ENCODE peak calls at places on chromosomes 11 and 22, in five cellular contexts. X is sigmoid colon, M is prostate gland, D is suprapubic skin, K is transverse colon. G is an unnamed sample.

GRCh38 chr22:25360411-25360810 is 141.0 kb downstream of the CRYBB2 start:
- DNase-seq in X (peak), M (no peak), D (peak), K (no peak), G (no peak)

GRCh38 chr11:41283196-41283930 is 176.1 kb downstream of the LRRC4C start:
- DNase-seq in X (no peak), M (no peak), D (no peak), K (no peak), G (no peak)

GRCh38 chr11:88469828-88470227 is 132.3 kb upstream of the CTSC start:
- DNase-seq in X (no peak), M (no peak), D (no peak), K (no peak), G (no peak)

GRCh38 chr22:18970180-18970947 is 34.3 kb upstream of the PRODH start:
- DNase-seq in X (no peak), M (no peak), D (no peak), K (no peak), G (no peak)

GRCh38 chr22:34135749-34136148 is 215.5 kb upstream of the LARGE1 start:
- DNase-seq in X (no peak), M (no peak), D (no peak), K (no peak), G (no peak)

GRCh38 chr11:115765803-115766239 is 261.6 kb upstream of the CADM1 start:
- DNase-seq in X (no peak), M (no peak), D (no peak), K (no peak), G (no peak)

GRCh38 chr11:47852053-47852452 is 3.9 kb upstream of the NUP160 start:
- DNase-seq in X (no peak), M (no peak), D (no peak), K (no peak), G (no peak)

GRCh38 chr22:26457661-26458272 is 25.8 kb downstream of the HPS4 start:
- DNase-seq in X (no peak), M (no peak), D (no peak), K (no peak), G (no peak)

GRCh38 chr22:30731658-30732057 is 37.0 kb downstream of the OSBP2 start:
- DNase-seq in X (no peak), M (no peak), D (peak), K (no peak), G (no peak)

GRCh38 chr11:20125927-20126326 is 34.3 kb downstream of the DBX1 start:
- DNase-seq in X (no peak), M (no peak), D (no peak), K (no peak), G (no peak)

GRCh38 chr11:109326781-109327180 is 95.2 kb upstream of the C11orf87 start:
- DNase-seq in X (no peak), M (no peak), D (no peak), K (no peak), G (no peak)

GRCh38 chr11:125241104-125241503 is 76.6 kb downstream of the PKNOX2 start:
- DNase-seq in X (no peak), M (no peak), D (no peak), K (no peak), G (no peak)

GRCh38 chr11:69123593-69124545 is 31.9 kb upstream of the SMIM38 start:
- DNase-seq in X (no peak), M (no peak), D (peak), K (no peak), G (no peak)

GRCh38 chr11:61187505-61188130 is 15.7 kb upstream of the PGA3 start:
- DNase-seq in X (peak), M (peak), D (peak), K (peak), G (no peak)

GRCh38 chr11:66967670-66968425 is 7.3 kb upstream of the C11orf86 start:
- DNase-seq in X (no peak), M (no peak), D (no peak), K (no peak), G (no peak)

GRCh38 chr11:62881579-62882427 is 1.1 kb downstream of the SLC3A2 start:
- DNase-seq in X (peak), M (peak), D (peak), K (peak), G (peak)

GRCh38 chr11:33724644-33725035 is 11.6 kb downstream of the CD59 start:
- DNase-seq in X (peak), M (no peak), D (peak), K (no peak), G (peak)

GRCh38 chr22:22890085-22890484 is 2.5 kb downstream of the IGLL5 start:
- DNase-seq in X (no peak), M (no peak), D (no peak), K (no peak), G (no peak)
- H3K4me3 ChIP-seq in X (no peak), M (no peak), D (no peak), K (no peak), G (no peak)

GRCh38 chr22:37896181-37896592 is 9.9 kb upstream of the MICALL1 start:
- DNase-seq in X (no peak), M (peak), D (no peak), K (peak), G (peak)

GRCh38 chr22:37896939-37897338 is 9.2 kb upstream of the MICALL1 start:
- DNase-seq in X (no peak), M (no peak), D (no peak), K (no peak), G (no peak)

GRCh38 chr22:37893583-37893983 is 12.5 kb upstream of the MICALL1 start:
- DNase-seq in X (no peak), M (no peak), D (no peak), K (no peak), G (no peak)

GRCh38 chr22:37892566-37893338 is 13.3 kb upstream of the MICALL1 start:
- DNase-seq in X (peak), M (no peak), D (no peak), K (no peak), G (no peak)

GRCh38 chr22:37894939-37895670 is 11.0 kb upstream of the MICALL1 start:
- DNase-seq in X (no peak), M (peak), D (no peak), K (no peak), G (peak)
- TF ChIP-seq POLR2AphosphoS5 in X (no peak), M (peak), D (no peak), K (no peak), G (peak)

GRCh38 chr22:38868886-38869381 is 3.1 kb downstream of the CBX6 start:
- DNase-seq in X (peak), M (peak), D (peak), K (peak), G (peak)

GRCh38 chr22:38867496-38868285 is 4.3 kb downstream of the CBX6 start:
- DNase-seq in X (peak), M (no peak), D (peak), K (no peak), G (no peak)

GRCh38 chr22:38867124-38867455 is 4.9 kb downstream of the CBX6 start:
- DNase-seq in X (no peak), M (no peak), D (no peak), K (no peak), G (no peak)

GRCh38 chr22:38869663-38870062 is 2.4 kb downstream of the CBX6 start:
- DNase-seq in X (peak), M (no peak), D (peak), K (no peak), G (no peak)

GRCh38 chr22:38868286-38868721 is 3.7 kb downstream of the CBX6 start:
- DNase-seq in X (peak), M (no peak), D (peak), K (no peak), G (no peak)
- TF ChIP-seq POLR2A in X (no peak), M (no peak), D (no peak), K (no peak), G (no peak)

DNA sequence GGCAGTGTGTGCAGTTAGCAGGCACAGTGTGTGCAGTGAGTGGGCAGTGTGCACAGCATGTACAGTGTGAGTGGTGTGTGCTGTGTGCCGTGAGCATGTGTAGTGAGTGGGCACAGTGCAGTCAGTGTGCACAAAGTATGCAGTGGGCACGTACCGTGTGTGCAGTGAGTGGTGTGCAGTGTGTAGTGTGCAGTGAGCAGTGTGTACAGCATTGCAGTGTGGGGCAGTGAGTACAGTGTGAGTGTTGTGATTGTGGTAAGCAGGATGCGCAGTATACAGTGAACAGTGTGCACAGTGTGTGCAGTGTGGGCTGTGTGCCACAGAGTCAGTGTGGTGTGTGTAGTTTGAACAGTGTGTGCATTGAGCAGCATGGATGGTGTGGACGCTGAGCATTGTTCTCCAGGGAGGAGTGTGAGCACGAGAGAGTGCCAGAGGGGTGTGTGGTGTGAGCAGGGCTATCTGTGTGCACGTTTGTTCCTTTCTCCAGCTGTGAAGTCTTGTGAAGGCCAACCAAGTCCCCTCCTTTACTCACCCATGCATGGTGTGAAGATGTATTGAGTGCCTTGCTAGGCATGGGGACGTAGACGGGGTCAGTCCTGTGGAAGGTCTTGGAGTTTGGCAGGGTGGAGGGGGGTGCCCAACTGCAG is 3.1 kb downstream of the SHANK3 start:
- DNase-seq in X (no peak), M (no peak), D (peak), K (no peak), G (no peak)
- H3K4me3 ChIP-seq in X (peak), M (no peak), D (peak), K (no peak), G (peak)

GRCh38 chr11:6833329-6833728 is 12.2 kb upstream of the OR10A5 start:
- DNase-seq in X (no peak), M (no peak), D (no peak), K (no peak), G (no peak)
- TF ChIP-seq POLR2AphosphoS5 in X (no peak), M (no peak), D (no peak), K (no peak), G (no peak)

DNA sequence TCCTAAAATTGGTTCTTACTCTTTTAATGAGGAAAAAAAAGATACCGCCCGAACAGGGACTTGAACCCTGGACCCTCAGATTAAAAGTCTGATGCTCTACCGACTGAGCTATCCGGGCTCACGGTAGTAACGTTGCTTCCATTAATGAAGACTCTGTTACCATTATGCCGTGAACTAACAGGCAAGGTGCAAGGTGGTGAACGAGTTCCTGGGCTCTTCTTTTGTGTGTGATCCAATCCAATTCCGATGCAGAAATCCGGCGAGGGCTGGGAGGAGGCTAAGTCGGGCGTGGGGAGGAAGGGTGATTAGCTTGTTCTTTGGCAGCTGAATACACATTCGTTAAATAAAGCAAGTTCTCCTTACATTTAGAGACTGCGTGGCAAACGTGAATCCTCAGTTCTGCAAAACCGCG is 49.0 kb downstream of the OR4D9 start:
- DNase-seq in X (peak), M (peak), D (peak), K (peak), G (peak)
- TF ChIP-seq POLR2A in X (no peak), M (no peak), D (no peak), K (no peak), G (no peak)

GRCh38 chr11:112223125-112223524 is 3.1 kb upstream of the PTS start:
- DNase-seq in X (no peak), M (no peak), D (no peak), K (no peak), G (no peak)
- H3K4me3 ChIP-seq in X (no peak), M (no peak), D (no peak), K (no peak), G (no peak)

GRCh38 chr11:117814766-117815261 is 9.7 kb downstream of the FXYD2 start:
- DNase-seq in X (peak), M (peak), D (peak), K (peak), G (no peak)

GRCh38 chr11:117814204-117814765 is 10.3 kb downstream of the FXYD2 start:
- DNase-seq in X (no peak), M (no peak), D (peak), K (no peak), G (no peak)

GRCh38 chr11:117816846-117817212 is 7.7 kb downstream of the FXYD2 start:
- DNase-seq in X (no peak), M (no peak), D (no peak), K (no peak), G (no peak)

GRCh38 chr11:117816151-117816741 is 8.3 kb downstream of the FXYD2 start:
- DNase-seq in X (no peak), M (no peak), D (no peak), K (no peak), G (no peak)

DNA sequence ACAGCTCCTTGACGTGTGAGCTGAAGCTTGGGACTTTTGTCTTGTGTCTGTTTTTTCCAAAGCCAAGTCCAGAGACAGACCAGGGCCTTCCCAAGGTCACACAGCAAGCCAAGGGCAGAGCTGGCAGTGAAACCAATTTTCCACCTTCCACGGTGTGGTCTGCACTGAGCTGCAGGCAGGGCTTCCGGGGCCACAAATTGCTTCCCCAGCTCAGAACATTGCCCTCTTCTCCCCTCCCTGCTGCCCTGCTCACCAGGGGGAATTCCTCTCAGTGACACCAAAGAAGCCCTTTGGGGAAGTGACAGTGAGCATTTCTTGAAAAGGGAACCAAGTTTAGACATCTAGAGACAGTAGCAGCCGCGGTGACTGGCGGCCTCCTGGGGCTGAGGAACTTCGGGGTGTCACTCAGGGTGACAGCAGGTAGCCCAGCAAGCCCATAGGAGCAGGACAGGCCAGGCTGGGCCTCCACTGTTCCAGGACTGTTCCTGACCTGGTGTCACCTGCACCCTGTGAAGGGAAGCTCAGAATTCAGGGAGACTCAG is 9.2 kb downstream of the FXYD2 start:
- DNase-seq in X (no peak), M (no peak), D (no peak), K (peak), G (no peak)
- TF ChIP-seq POLR2AphosphoS5 in X (no peak), M (no peak), D (no peak), K (no peak), G (no peak)

DNA sequence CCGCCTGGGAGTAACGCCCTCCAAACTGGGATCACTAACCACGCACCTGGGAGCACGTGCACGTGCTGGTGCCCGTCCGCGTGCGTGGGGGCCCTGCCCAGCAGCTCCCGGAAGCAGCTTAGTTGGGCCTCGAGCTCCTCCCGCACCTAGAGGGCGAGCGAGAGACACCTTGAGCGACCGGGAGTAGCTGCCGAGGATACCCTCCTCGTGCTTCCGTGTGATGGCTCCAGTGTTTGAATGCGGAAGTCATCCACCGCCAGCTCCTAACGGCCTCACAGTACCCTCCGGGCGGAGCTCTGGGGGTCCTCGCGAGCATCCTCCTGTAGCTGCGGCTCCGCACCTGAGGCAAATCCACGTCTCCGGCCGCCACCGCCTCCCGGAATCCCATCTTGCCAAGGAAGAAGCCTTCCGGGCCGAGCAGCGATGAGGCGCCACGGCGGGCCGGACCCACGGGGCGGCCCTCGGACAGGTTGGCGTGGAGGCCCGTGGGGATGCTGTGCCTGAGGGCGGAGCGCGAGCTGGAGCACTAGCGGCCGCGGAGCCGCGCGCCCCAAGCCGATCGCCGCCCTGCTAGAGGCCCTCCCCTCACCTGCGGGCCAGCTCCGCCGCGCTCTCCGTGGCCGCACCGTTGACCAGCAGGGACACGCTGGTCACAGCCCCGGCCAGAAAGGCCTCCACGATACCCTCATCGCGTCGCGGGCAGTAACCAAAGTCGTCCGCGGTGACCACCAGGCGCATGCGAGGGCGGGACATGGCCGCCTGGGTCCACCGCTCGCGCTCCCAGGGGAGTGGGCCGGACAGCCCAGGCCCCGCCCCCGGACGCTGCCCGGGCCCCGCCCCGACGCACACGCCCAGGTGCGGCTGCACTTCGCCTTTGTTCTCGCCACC is at the start of gene YDJC:
- DNase-seq in X (peak), M (peak), D (peak), K (peak), G (peak)
- TF ChIP-seq POLR2A in X (no peak), M (peak), D (no peak), K (peak), G (no peak)

GRCh38 chr11:65791719-65792213 is 4.9 kb downstream of the OVOL1 start:
- DNase-seq in X (no peak), M (peak), D (no peak), K (peak), G (no peak)

GRCh38 chr11:65792456-65792855 is 5.6 kb downstream of the OVOL1 start:
- DNase-seq in X (no peak), M (no peak), D (no peak), K (no peak), G (no peak)

GRCh38 chr11:65793144-65793581 is 6.3 kb downstream of the OVOL1 start:
- DNase-seq in X (no peak), M (peak), D (peak), K (peak), G (peak)

GRCh38 chr11:65794570-65795510 is 8.0 kb downstream of the OVOL1 start:
- DNase-seq in X (no peak), M (no peak), D (no peak), K (no peak), G (no peak)

DNA sequence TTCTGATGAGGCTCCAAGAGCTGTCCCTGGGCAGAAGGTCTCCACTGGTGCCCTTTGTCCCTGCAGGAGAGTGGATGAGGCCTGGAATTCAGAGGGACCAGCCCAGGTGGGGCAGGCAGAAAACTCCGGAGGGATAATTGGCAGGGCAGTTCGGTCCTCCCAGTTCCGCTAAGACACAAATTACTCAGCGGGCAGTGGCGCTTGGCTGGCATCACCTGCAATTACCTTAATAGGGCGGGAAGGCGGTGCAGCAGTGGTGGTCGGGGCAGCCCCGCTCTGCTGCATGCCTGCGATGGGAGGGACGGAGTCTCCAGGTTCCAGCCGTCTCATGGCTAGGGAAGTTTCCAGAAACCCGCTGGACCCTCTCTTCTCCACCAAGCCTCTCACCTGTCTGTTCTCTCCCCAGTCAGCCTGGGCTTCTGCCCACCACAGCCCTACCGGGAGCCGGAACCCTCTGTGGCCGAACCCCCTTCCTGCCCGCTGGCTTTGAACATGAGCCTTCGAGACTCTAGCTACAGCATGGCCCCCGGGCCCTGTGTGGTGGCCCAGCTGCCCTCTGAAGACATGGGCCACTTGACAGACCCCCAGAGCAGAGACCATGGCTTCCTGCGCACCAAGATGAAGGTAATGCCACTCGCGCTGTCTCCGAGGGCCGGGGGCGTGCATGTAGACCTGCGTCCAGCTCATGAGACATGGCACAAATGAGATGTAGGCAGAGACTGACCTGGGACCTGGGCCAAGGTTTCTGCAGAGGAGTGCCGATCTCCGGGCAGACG is 7.0 kb downstream of the OVOL1 start:
- DNase-seq in X (no peak), M (no peak), D (no peak), K (peak), G (no peak)
- H3K4me3 ChIP-seq in X (no peak), M (no peak), D (no peak), K (no peak), G (no peak)

G was measured in breast epithelium.